ENCODE peak calls at places on chromosomes 16 and 17, in ten cellular contexts. A, G, K, T, W, M, I, Y, R and Q are unnamed samples.

GRCh38 chr17:81865733-81866439 is 5.3 kb downstream of the ARHGDIA start:
- DNase-seq in A (no peak), G (no peak), K (no peak), T (no peak), W (peak; percentile 97), M (peak; percentile 98), I (peak; percentile 94), Y (peak; percentile 58), R (peak; percentile 96), Q (no peak)

GRCh38 chr17:54864070-54864469 is 36.6 kb upstream of the TOM1L1 start:
- DNase-seq in A (no peak), G (no peak), K (no peak), T (no peak), W (no peak), M (no peak), I (no peak), Y (no peak), R (no peak), Q (no peak)

GRCh38 chr16:46711106-46711769 is 21.8 kb downstream of the ORC6 start:
- DNase-seq in A (peak; percentile 84), G (peak; percentile 76), K (no peak), T (no peak), W (no peak), M (peak; percentile 32), I (peak; percentile 52), Y (no peak), R (no peak), Q (no peak)

GRCh38 chr16:11685844-11686618 is 17.8 kb downstream of the SNN start:
- DNase-seq in A (no peak), G (no peak), K (peak; percentile 36), T (no peak), W (no peak), M (no peak), I (no peak), Y (peak; percentile 51), R (no peak), Q (peak; percentile 52)

GRCh38 chr16:10466313-10466712 is 80.5 kb downstream of the ATF7IP2 start:
- DNase-seq in A (no peak), G (no peak), K (no peak), T (no peak), W (no peak), M (no peak), I (no peak), Y (no peak), R (no peak), Q (no peak)

GRCh38 chr17:30550512-30551273 is 73.5 kb downstream of the GOSR1 start:
- DNase-seq in A (no peak), G (no peak), K (peak; percentile 33), T (no peak), W (no peak), M (no peak), I (no peak), Y (peak; percentile 35), R (peak; percentile 24), Q (no peak)

GRCh38 chr17:40366861-40367518 is 2.5 kb upstream of the GJD3 start:
- DNase-seq in A (no peak), G (no peak), K (no peak), T (no peak), W (no peak), M (no peak), I (no peak), Y (no peak), R (no peak), Q (no peak)

GRCh38 chr16:55499281-55499680 is 9.6 kb upstream of the LPCAT2 start:
- DNase-seq in A (no peak), G (no peak), K (no peak), T (no peak), W (no peak), M (no peak), I (no peak), Y (no peak), R (no peak), Q (no peak)

GRCh38 chr17:1782171-1782567 is 20.3 kb downstream of the SERPINF1 start:
- DNase-seq in A (no peak), G (no peak), K (no peak), T (no peak), W (no peak), M (no peak), I (no peak), Y (no peak), R (no peak), Q (no peak)

GRCh38 chr17:20922128-20922670 is 120.6 kb downstream of the USP22 start:
- DNase-seq in A (peak; percentile 64), G (peak; percentile 38), K (peak; percentile 55), T (no peak), W (no peak), M (no peak), I (no peak), Y (peak; percentile 66), R (no peak), Q (peak; percentile 57)

GRCh38 chr17:39631403-39631802 is 4.7 kb downstream of the PPP1R1B start:
- DNase-seq in A (no peak), G (no peak), K (no peak), T (peak; percentile 53), W (no peak), M (peak; percentile 74), I (no peak), Y (no peak), R (peak; percentile 73), Q (no peak)

GRCh38 chr16:2719328-2720062 is 529 bp downstream of the PRSS27 start:
- DNase-seq in A (peak; percentile 55), G (peak; percentile 33), K (no peak), T (peak; percentile 67), W (peak; percentile 60), M (peak; percentile 53), I (peak; percentile 77), Y (no peak), R (peak; percentile 83), Q (no peak)

GRCh38 chr17:68518063-68518815 is 6.0 kb downstream of the PRKAR1A start:
- DNase-seq in A (no peak), G (no peak), K (no peak), T (no peak), W (no peak), M (no peak), I (no peak), Y (no peak), R (no peak), Q (no peak)

GRCh38 chr16:83806721-83807120 is 1.1 kb upstream of the HSBP1 start:
- DNase-seq in A (no peak), G (no peak), K (no peak), T (no peak), W (no peak), M (no peak), I (no peak), Y (no peak), R (no peak), Q (no peak)
- H3K4me1 ChIP-seq in A (peaks cover 11% of the 10 kb centered on the region), G (peaks cover 52% of the 10 kb centered on the region), K (peaks cover 4% of the 10 kb centered on the region), T (no peaks in the 10 kb centered on the region), W (peaks cover 16% of the 10 kb centered on the region), M (peaks cover 14% of the 10 kb centered on the region), I (no peaks in the 10 kb centered on the region), Y (peaks cover 31% of the 10 kb centered on the region), R (peaks cover 9% of the 10 kb centered on the region), Q (peaks cover 27% of the 10 kb centered on the region)

GRCh38 chr17:49694847-49695697 is 12.7 kb downstream of the SLC35B1 start:
- DNase-seq in A (peak; percentile 58), G (peak; percentile 51), K (peak; percentile 29), T (no peak), W (peak; percentile 83), M (peak; percentile 55), I (peak; percentile 38), Y (peak; percentile 50), R (peak; percentile 73), Q (peak; percentile 77)
- H3K4me1 ChIP-seq in A (peaks cover 7% of the 10 kb centered on the region), G (peaks cover 54% of the 10 kb centered on the region), K (no peaks in the 10 kb centered on the region), T (no peaks in the 10 kb centered on the region), W (no peaks in the 10 kb centered on the region), M (peaks cover 5% of the 10 kb centered on the region), I (no peaks in the 10 kb centered on the region), Y (no peaks in the 10 kb centered on the region), R (no peaks in the 10 kb centered on the region), Q (peaks cover 14% of the 10 kb centered on the region)

DNA sequence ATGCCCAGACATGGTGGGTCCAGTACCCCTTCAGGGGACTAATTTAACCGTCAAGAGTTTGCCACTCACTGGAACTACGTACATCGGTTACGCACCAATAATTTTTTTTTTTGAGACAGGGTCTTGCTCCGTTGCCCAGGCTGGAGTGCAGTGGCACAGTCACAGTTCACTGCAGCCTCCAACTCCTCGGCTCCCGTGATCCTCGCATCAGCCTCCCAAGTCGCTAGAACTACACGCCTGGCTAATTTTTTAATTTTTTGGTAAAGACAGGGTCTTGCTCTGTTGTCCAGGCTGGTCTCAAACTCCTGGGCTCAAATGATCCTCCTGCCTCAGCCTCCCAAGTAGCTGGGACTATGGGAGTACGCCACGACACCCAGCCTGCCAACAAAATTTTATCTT is 15.6 kb downstream of the RPH3AL start:
- DNase-seq in A (no peak), G (no peak), K (no peak), T (no peak), W (no peak), M (no peak), I (no peak), Y (no peak), R (no peak), Q (no peak)
- H3K4me1 ChIP-seq in A (peaks cover 4% of the 10 kb centered on the region), G (peaks cover 46% of the 10 kb centered on the region), K (no peaks in the 10 kb centered on the region), T (no peaks in the 10 kb centered on the region), W (peaks cover 33% of the 10 kb centered on the region), M (peaks cover 83% of the 10 kb centered on the region), I (no peaks in the 10 kb centered on the region), Y (no peaks in the 10 kb centered on the region), R (peaks cover 13% of the 10 kb centered on the region), Q (peaks cover 12% of the 10 kb centered on the region)

GRCh38 chr16:85615014-85615851 is 2.1 kb downstream of the GSE1 start:
- DNase-seq in A (peak; percentile 64), G (peak; percentile 56), K (no peak), T (peak; percentile 85), W (peak; percentile 89), M (peak; percentile 92), I (peak; percentile 83), Y (no peak), R (peak; percentile 92), Q (no peak)
- H3K4me1 ChIP-seq in A (peaks cover 39% of the 10 kb centered on the region), G (peaks cover 88% of the 10 kb centered on the region), K (peaks cover 17% of the 10 kb centered on the region), T (peaks cover 25% of the 10 kb centered on the region), W (peaks cover 35% of the 10 kb centered on the region), M (peaks cover 79% of the 10 kb centered on the region), I (peaks cover 9% of the 10 kb centered on the region), Y (peaks cover 18% of the 10 kb centered on the region), R (peaks cover 46% of the 10 kb centered on the region), Q (peaks cover 34% of the 10 kb centered on the region)